ENCODE peak calls at places on chromosomes 7 and 10, in ten cellular contexts. Q, F, T, D, V, P, H, Z, B and K are unnamed samples.

GRCh38 chr10:9819756-9820494 is 1197.7 kb upstream of the CELF2 start:
- DNase-seq in Q (no peak), F (no peak), T (no peak), D (no peak), V (no peak), P (no peak), H (no peak), Z (peak), B (no peak), K (no peak)

GRCh38 chr7:90758933-90759562 is 162.9 kb downstream of the CDK14 start:
- DNase-seq in Q (no peak), F (no peak), T (no peak), D (no peak), V (no peak), P (no peak), H (no peak), Z (no peak), B (no peak), K (no peak)

GRCh38 chr10:127550861-127551260 is 1.8 kb downstream of the NPS start:
- DNase-seq in Q (no peak), F (no peak), T (no peak), D (no peak), V (no peak), P (no peak), H (no peak), Z (no peak), B (no peak), K (no peak)

GRCh38 chr10:78408671-78409472 is 375.2 kb downstream of the RPS24 start:
- DNase-seq in Q (no peak), F (peak), T (no peak), D (no peak), V (no peak), P (no peak), H (no peak), Z (no peak), B (no peak), K (no peak)

GRCh38 chr10:17808971-17809841 is at the start of gene MRC1:
- DNase-seq in Q (no peak), F (peak), T (no peak), D (no peak), V (no peak), P (no peak), H (no peak), Z (no peak), B (no peak), K (no peak)

GRCh38 chr7:139035588-139036353 is at the start of gene ZC3HAV1L:
- DNase-seq in Q (peak), F (peak), T (peak), D (no peak), V (peak), P (peak), H (peak), Z (peak), B (peak), K (peak)

GRCh38 chr7:94395141-94396041 is 696 bp downstream of the COL1A2 start:
- DNase-seq in Q (peak), F (peak), T (peak), D (no peak), V (peak), P (no peak), H (peak), Z (no peak), B (peak), K (peak)

GRCh38 chr10:36301539-36301938 is 659.4 kb upstream of the FZD8 start:
- DNase-seq in Q (no peak), F (no peak), T (no peak), D (no peak), V (no peak), P (no peak), H (no peak), Z (no peak), B (no peak), K (no peak)

GRCh38 chr7:416761-417624 is 102.7 kb downstream of the PDGFA start:
- DNase-seq in Q (no peak), F (no peak), T (no peak), D (no peak), V (no peak), P (no peak), H (no peak), Z (peak), B (no peak), K (no peak)

GRCh38 chr7:78702770-78703169 is 750.7 kb downstream of the MAGI2 start:
- DNase-seq in Q (no peak), F (no peak), T (no peak), D (no peak), V (no peak), P (no peak), H (no peak), Z (no peak), B (no peak), K (no peak)

GRCh38 chr10:73529089-73529832 is 33.4 kb upstream of the PPP3CB start:
- DNase-seq in Q (peak), F (peak), T (peak), D (peak), V (peak), P (peak), H (peak), Z (no peak), B (peak), K (peak)

GRCh38 chr10:68155615-68156205 is 46.4 kb downstream of the MYPN start:
- DNase-seq in Q (no peak), F (no peak), T (no peak), D (no peak), V (no peak), P (no peak), H (no peak), Z (no peak), B (no peak), K (no peak)

GRCh38 chr7:33061282-33061928 is 1.2 kb downstream of the NT5C3A start:
- DNase-seq in Q (no peak), F (no peak), T (no peak), D (peak), V (no peak), P (no peak), H (no peak), Z (no peak), B (no peak), K (no peak)

GRCh38 chr7:11182736-11183135 is 209.1 kb downstream of the PHF14 start:
- DNase-seq in Q (no peak), F (no peak), T (no peak), D (no peak), V (no peak), P (no peak), H (no peak), Z (no peak), B (no peak), K (no peak)

GRCh38 chr7:101543242-101543766 is 85.8 kb downstream of the MYL10 start:
- DNase-seq in Q (no peak), F (no peak), T (no peak), D (no peak), V (no peak), P (no peak), H (no peak), Z (no peak), B (no peak), K (no peak)

GRCh38 chr7:142482899-142483658 is 225.2 kb upstream of the PRSS58 start:
- DNase-seq in Q (peak), F (peak), T (peak), D (peak), V (peak), P (no peak), H (peak), Z (peak), B (peak), K (no peak)

GRCh38 chr7:577971-578370 is 58.3 kb upstream of the PDGFA start:
- DNase-seq in Q (no peak), F (no peak), T (no peak), D (no peak), V (no peak), P (no peak), H (no peak), Z (no peak), B (no peak), K (no peak)

GRCh38 chr10:76012928-76013327 is 581.5 kb downstream of the LRMDA start:
- DNase-seq in Q (no peak), F (no peak), T (no peak), D (no peak), V (no peak), P (no peak), H (no peak), Z (no peak), B (no peak), K (no peak)

GRCh38 chr10:31102421-31102820 is 70.8 kb upstream of the ZNF438 start:
- DNase-seq in Q (no peak), F (no peak), T (no peak), D (no peak), V (no peak), P (no peak), H (no peak), Z (no peak), B (no peak), K (no peak)

GRCh38 chr7:111855842-111856227 is 293.5 kb upstream of the IMMP2L start:
- DNase-seq in Q (no peak), F (no peak), T (no peak), D (no peak), V (no peak), P (no peak), H (no peak), Z (no peak), B (peak), K (no peak)